ENCODE peak calls at places on chromosome 19, in four cellular contexts. V is MM.1S, M is GM23248, Q is HCT116. L is an unnamed sample.

GRCh38 chr19:49490287-49491029 is 3.0 kb downstream of the RPL13A start:
- DNase-seq in V (no peak), M (no peak), Q (no peak), L (peak; percentile 42)

GRCh38 chr19:18895828-18896341 is at the start of gene CERS1:
- DNase-seq in V (no peak), M (peak; percentile 54), Q (no peak), L (no peak)

GRCh38 chr19:50557009-50557613 is 11.1 kb downstream of the LRRC4B start:
- DNase-seq in V (no peak), M (no peak), Q (no peak), L (no peak)

GRCh38 chr19:50239916-50240585 is 36.6 kb downstream of the MYH14 start:
- DNase-seq in V (no peak), M (no peak), Q (no peak), L (no peak)

GRCh38 chr19:4542896-4543351 is 3.1 kb upstream of the LRG1 start:
- DNase-seq in V (no peak), M (no peak), Q (no peak), L (no peak)

GRCh38 chr19:16257509-16258002 is 59.8 kb downstream of the AP1M1 start:
- DNase-seq in V (no peak), M (no peak), Q (no peak), L (no peak)

GRCh38 chr19:38134538-38135149 is 89.4 kb downstream of the DPF1 start:
- DNase-seq in V (peak; percentile 25), M (peak; percentile 65), Q (no peak), L (peak; percentile 87)

GRCh38 chr19:22030680-22031079 is 19.9 kb upstream of the ZNF208 start:
- DNase-seq in V (no peak), M (no peak), Q (no peak), L (no peak)

GRCh38 chr19:34649886-34650543 is 26.9 kb downstream of the SCGB2B2 start:
- DNase-seq in V (no peak), M (no peak), Q (peak; percentile 34), L (no peak)

GRCh38 chr19:56660381-56661105 is 11.0 kb downstream of the ZNF835 start:
- DNase-seq in V (no peak), M (no peak), Q (no peak), L (no peak)

GRCh38 chr19:17673937-17674799 is 14.0 kb downstream of the UNC13A start:
- DNase-seq in V (no peak), M (peak; percentile 24), Q (no peak), L (no peak)

GRCh38 chr19:1655992-1656608 is 3.7 kb upstream of the TCF3 start:
- DNase-seq in V (no peak), M (no peak), Q (no peak), L (no peak)

GRCh38 chr19:19775891-19776205 is 42.9 kb upstream of the ZNF14 start:
- DNase-seq in V (peak; percentile 28), M (no peak), Q (no peak), L (peak; percentile 52)

GRCh38 chr19:55173186-55173716 is 6.8 kb upstream of the DNAAF3 start:
- DNase-seq in V (no peak), M (peak; percentile 34), Q (no peak), L (no peak)

GRCh38 chr19:5826531-5827341 is 12.8 kb downstream of the FUT6 start:
- DNase-seq in V (peak; percentile 94), M (peak; percentile 67), Q (peak; percentile 74), L (no peak)

DNA sequence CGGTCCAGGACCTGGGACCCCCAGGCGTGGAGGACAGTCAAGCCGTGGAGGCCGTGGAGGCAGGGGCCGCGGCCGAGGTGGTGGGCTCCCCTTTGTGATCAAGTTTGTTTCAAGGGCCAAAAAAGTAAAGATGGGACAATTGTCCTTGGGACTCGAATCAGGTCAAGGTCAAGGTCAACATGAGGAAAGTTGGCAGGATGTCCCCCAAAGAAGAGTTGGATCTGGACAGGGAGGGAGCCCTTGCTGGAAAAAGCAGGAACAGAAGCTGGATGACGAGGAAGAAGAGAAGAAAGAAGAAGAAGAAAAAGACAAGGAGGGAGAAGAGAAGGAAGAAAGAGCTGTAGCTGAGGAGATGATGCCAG is 2.3 kb downstream of the KMT2B start:
- DNase-seq in V (no peak), M (no peak), Q (no peak), L (no peak)
- H3K79me2 ChIP-seq in V (peaks cover 40% of the 10 kb centered on the region), M (peaks cover 57% of the 10 kb centered on the region), Q (peaks cover 40% of the 10 kb centered on the region), L (peaks cover 22% of the 10 kb centered on the region)

DNA sequence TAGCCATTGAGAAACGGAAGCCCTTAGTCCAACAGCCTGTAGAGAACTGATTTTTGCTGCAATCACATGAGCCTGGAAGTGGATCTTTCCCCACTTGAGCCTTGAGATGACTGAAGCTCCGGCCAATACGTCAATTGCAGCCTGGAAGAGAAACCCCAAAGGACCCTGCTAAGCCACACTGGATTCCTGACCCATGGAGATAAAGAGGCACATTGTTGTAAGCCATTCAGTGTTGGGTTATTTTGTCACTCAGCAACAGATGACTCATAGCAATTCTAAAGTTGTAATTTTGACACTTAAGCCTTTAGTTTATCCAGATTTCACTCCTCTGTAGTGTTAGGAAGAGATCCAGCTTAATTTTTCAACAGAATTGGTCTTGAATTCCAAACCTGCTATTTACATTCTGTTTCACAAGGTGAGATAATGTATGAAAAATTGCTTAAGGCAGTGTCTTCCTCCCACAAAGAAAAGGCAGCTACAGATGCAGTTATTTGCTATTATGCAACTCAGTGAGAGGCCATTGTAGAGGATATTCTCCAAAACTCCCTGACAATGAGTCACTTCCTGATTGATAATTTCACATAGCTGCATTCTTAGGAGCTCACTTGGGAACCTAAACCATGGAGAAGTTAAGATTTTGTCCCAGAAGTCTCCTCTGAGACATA is 59.4 kb upstream of the TSHZ3 start:
- DNase-seq in V (no peak), M (peak; percentile 90), Q (no peak), L (no peak)
- H3K9me2 ChIP-seq in V (no peaks in the 10 kb centered on the region), M (no peaks in the 10 kb centered on the region), Q (no peaks in the 10 kb centered on the region), L (no peaks in the 10 kb centered on the region)

GRCh38 chr19:11475861-11476260 is 5.0 kb downstream of the ELAVL3 start:
- DNase-seq in V (no peak), M (no peak), Q (no peak), L (no peak)

GRCh38 chr19:11479090-11479469 is 1.8 kb downstream of the ELAVL3 start:
- DNase-seq in V (no peak), M (no peak), Q (no peak), L (no peak)

GRCh38 chr19:11480081-11480926 is 542 bp downstream of the ELAVL3 start:
- DNase-seq in V (no peak), M (no peak), Q (no peak), L (no peak)

GRCh38 chr19:11479470-11480080 is 1.3 kb downstream of the ELAVL3 start:
- DNase-seq in V (no peak), M (peak; percentile 42), Q (no peak), L (no peak)

GRCh38 chr19:11478167-11479089 is 2.4 kb downstream of the ELAVL3 start:
- DNase-seq in V (no peak), M (no peak), Q (no peak), L (no peak)
- H2AFZ ChIP-seq in V (no peak overlapping the region), M (no peak overlapping the region), Q (no peak overlapping the region), L (no peak overlapping the region)

DNA sequence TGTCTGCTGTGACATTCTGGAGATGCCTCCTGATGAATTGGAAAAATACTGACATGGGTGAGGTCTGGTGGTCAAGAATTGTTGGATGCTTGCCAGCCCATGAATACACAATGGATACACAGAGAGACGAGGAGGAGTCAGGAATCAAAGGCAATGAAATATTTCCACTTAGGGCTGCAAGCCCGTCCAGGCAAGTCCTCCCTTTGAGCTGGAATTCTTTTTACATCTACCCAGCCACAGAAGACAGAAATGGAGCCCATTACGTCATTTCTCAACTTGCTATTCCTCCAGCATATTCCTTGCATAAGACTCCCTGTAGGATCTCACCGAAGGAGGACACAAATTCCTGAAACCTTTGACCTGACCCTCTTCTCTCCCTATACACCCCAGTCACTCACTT is 15.7 kb upstream of the IGFL4 start:
- DNase-seq in V (no peak), M (no peak), Q (no peak), L (no peak)
- H3K79me2 ChIP-seq in V (no peaks in the 10 kb centered on the region), M (no peaks in the 10 kb centered on the region), Q (no peaks in the 10 kb centered on the region), L (no peaks in the 10 kb centered on the region)

DNA sequence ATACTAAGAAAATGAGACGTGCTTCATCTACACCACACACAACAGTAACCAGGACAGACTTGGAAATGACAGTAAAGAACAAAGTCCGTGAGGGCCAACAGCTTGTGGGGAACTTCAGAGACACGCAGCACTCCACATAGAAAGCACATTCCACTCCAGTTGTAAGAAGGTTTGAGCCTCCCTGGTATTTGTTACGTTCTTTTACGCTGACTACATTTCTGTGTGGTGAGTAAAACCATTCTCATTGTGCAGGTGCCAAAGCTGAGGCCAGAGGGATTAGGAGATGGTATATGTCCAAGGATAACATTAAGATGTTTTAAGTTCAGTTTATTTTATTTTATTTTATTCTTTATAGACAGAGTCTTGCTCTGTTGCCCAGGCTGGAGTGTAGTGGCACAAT is 1189.9 kb downstream of the UQCRFS1 start:
- DNase-seq in V (no peak), M (peak; percentile 43), Q (no peak), L (no peak)
- H3K9me2 ChIP-seq in V (no peaks in the 10 kb centered on the region), M (no peaks in the 10 kb centered on the region), Q (no peaks in the 10 kb centered on the region), L (no peaks in the 10 kb centered on the region)

GRCh38 chr19:39333507-39333906 is 2.3 kb downstream of the GMFG start:
- DNase-seq in V (no peak), M (no peak), Q (no peak), L (no peak)

GRCh38 chr19:39334444-39334976 is 1.3 kb downstream of the GMFG start:
- DNase-seq in V (no peak), M (no peak), Q (no peak), L (no peak)

GRCh38 chr19:39332293-39332692 is 3.5 kb downstream of the GMFG start:
- DNase-seq in V (no peak), M (no peak), Q (no peak), L (no peak)

GRCh38 chr19:39336483-39336882 is 640 bp upstream of the GMFG start:
- DNase-seq in V (no peak), M (no peak), Q (no peak), L (no peak)

DNA sequence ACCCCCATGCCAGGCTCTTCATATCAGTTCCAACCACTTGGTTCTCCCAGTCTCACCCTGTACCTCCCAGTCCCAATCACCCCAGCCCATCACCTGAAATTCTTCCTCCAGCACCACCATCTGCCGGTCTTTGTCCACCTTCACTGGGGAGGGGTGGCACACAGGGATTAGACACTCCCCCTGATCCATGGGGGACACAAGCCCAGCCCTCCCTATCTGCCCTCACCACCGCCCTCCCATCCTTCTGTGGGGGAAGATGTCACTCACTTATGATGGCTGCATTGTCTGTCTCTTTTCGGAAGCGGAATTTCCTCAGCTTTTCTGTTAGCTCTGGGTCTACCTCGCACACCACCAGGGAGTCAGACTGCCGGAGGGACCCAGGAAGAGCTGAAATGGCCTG is 675 bp downstream of the GMFG start:
- DNase-seq in V (no peak), M (no peak), Q (no peak), L (no peak)
- H2AFZ ChIP-seq in V (peak overlapping the region; percentile 32), M (no peak overlapping the region), Q (no peak overlapping the region), L (no peak overlapping the region)

DNA sequence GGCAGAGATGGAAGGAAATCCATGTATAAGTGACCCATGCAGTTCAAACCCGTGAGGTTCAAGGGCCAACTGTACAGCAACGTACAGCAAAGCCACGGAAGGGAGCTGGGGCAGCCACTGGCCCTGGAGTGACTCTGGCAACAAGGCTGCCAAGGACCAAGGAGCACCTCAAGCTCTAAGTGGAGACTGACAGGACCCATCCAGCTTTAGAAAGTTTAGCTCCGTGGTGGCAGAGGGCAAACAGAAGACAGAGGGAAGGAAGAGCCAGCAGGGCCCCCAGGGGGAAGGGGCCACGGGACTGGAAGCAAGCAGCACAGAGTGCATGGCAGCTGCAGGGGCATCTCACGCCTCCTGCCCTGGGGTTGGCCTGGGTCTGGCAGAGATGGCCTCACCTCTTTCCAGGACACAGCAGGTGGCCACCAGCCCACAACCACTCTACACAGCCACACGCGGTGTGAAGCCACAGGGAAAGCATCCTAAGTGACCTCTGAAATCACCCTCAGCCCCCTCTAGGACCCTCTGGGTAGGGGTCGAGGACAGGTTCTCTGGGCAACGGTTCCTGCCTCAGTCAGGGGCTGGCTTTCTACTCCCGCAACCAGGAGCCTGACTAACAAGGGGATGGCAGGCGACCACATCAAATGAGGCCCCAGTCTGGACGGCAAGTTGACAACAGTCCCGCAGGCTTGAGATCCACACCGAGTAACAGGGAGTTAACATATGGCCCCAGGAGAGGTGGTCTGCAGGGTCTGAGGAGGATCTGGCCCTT is 3.8 kb downstream of the MIER2 start:
- DNase-seq in V (no peak), M (no peak), Q (no peak), L (peak; percentile 39)
- H3K79me2 ChIP-seq in V (no peaks in the 10 kb centered on the region), M (peaks cover 83% of the 10 kb centered on the region), Q (peaks cover 80% of the 10 kb centered on the region), L (peaks cover 80% of the 10 kb centered on the region)

L was measured in Karpas-422.